ENCODE peak calls at places on chromosomes 12 and 14, in nine cellular contexts. B, N, C, I, O, S, V, A and D are unnamed samples.

GRCh38 chr14:21505009-21505553 is 6.1 kb downstream of the METTL3 start:
- DNase-seq in B (no peak), N (no peak), C (no peak), I (no peak), O (no peak), S (peak), V (no peak), A (no peak), D (no peak)

GRCh38 chr12:52020539-52021336 is 14.0 kb downstream of the TAMALIN start:
- DNase-seq in B (no peak), N (peak), C (no peak), I (peak), O (no peak), S (peak), V (no peak), A (peak), D (peak)

GRCh38 chr14:106620368-106620767 is 1094.0 kb downstream of the TMEM121 start:
- DNase-seq in B (no peak), N (no peak), C (no peak), I (no peak), O (no peak), S (no peak), V (no peak), A (no peak), D (no peak)

GRCh38 chr14:24903337-24903736 is 146.6 kb downstream of the STXBP6 start:
- DNase-seq in B (no peak), N (peak), C (peak), I (no peak), O (no peak), S (no peak), V (peak), A (no peak), D (no peak)

GRCh38 chr12:11553871-11554533 is 95.5 kb upstream of the ETV6 start:
- DNase-seq in B (no peak), N (peak), C (peak), I (no peak), O (peak), S (peak), V (peak), A (peak), D (no peak)

GRCh38 chr12:116276433-116277216 is 868 bp downstream of the MED13L start:
- DNase-seq in B (peak), N (peak), C (peak), I (peak), O (peak), S (peak), V (peak), A (peak), D (peak)

GRCh38 chr12:68613209-68613904 is 2.7 kb downstream of the RAP1B start:
- DNase-seq in B (no peak), N (no peak), C (no peak), I (no peak), O (no peak), S (peak), V (no peak), A (no peak), D (peak)

GRCh38 chr12:5335059-5335458 is 96.8 kb upstream of the NTF3 start:
- DNase-seq in B (no peak), N (no peak), C (no peak), I (no peak), O (no peak), S (no peak), V (peak), A (peak), D (no peak)

GRCh38 chr12:10196210-10196609 is 16.5 kb upstream of the GABARAPL1 start:
- DNase-seq in B (no peak), N (no peak), C (no peak), I (no peak), O (no peak), S (no peak), V (no peak), A (no peak), D (no peak)

GRCh38 chr12:104551313-104551931 is 94.7 kb downstream of the CHST11 start:
- DNase-seq in B (no peak), N (peak), C (no peak), I (no peak), O (peak), S (no peak), V (no peak), A (no peak), D (no peak)

GRCh38 chr12:117359029-117359845 is 2.2 kb downstream of the NOS1 start:
- DNase-seq in B (no peak), N (no peak), C (no peak), I (no peak), O (no peak), S (no peak), V (no peak), A (no peak), D (no peak)